ENCODE peak calls at places on chromosomes 2 and 18, in six cellular contexts. One of them, this sample, is unnamed.

GRCh38 chr18:13036622-13037320 is 45.6 kb downstream of the CEP192 start:
- DNase-seq in sigmoid colon: no peak
- DNase-seq in brain microvascular endothelial cell: no peak
- DNase-seq in GM23338: no peak
- DNase-seq in BJ: no peak
- DNase-seq in adrenal gland: no peak
- DNase-seq in this sample: no peak

GRCh38 chr18:73431620-73432019 is 563.8 kb upstream of the NETO1 start:
- DNase-seq in sigmoid colon: no peak
- DNase-seq in brain microvascular endothelial cell: no peak
- DNase-seq in GM23338: peak; percentile 66
- DNase-seq in BJ: no peak
- DNase-seq in adrenal gland: no peak
- DNase-seq in this sample: no peak

GRCh38 chr18:8165095-8165494 is 444.1 kb upstream of the RAB12 start:
- DNase-seq in sigmoid colon: no peak
- DNase-seq in brain microvascular endothelial cell: no peak
- DNase-seq in GM23338: no peak
- DNase-seq in BJ: no peak
- DNase-seq in adrenal gland: no peak
- DNase-seq in this sample: no peak

GRCh38 chr2:165081276-165081675 is 122.6 kb downstream of the SCN3A start:
- DNase-seq in sigmoid colon: no peak
- DNase-seq in brain microvascular endothelial cell: no peak
- DNase-seq in GM23338: no peak
- DNase-seq in BJ: no peak
- DNase-seq in adrenal gland: no peak
- DNase-seq in this sample: no peak

GRCh38 chr2:5984946-5985345 is 292.8 kb downstream of the SOX11 start:
- DNase-seq in sigmoid colon: no peak
- DNase-seq in brain microvascular endothelial cell: no peak
- DNase-seq in GM23338: no peak
- DNase-seq in BJ: no peak
- DNase-seq in adrenal gland: no peak
- DNase-seq in this sample: no peak

GRCh38 chr2:237195396-237196119 is 109.9 kb downstream of the COPS8 start:
- DNase-seq in sigmoid colon: peak; percentile 85
- DNase-seq in brain microvascular endothelial cell: no peak
- DNase-seq in GM23338: no peak
- DNase-seq in BJ: no peak
- DNase-seq in adrenal gland: no peak
- DNase-seq in this sample: no peak

GRCh38 chr2:98761267-98761781 is 30.4 kb upstream of the MGAT4A start:
- DNase-seq in sigmoid colon: no peak
- DNase-seq in brain microvascular endothelial cell: no peak
- DNase-seq in GM23338: peak; percentile 17
- DNase-seq in BJ: no peak
- DNase-seq in adrenal gland: no peak
- DNase-seq in this sample: no peak

GRCh38 chr18:9681217-9681616 is 26.9 kb upstream of the RAB31 start:
- DNase-seq in sigmoid colon: no peak
- DNase-seq in brain microvascular endothelial cell: no peak
- DNase-seq in GM23338: no peak
- DNase-seq in BJ: no peak
- DNase-seq in adrenal gland: no peak
- DNase-seq in this sample: no peak

GRCh38 chr2:3124921-3125760 is 252.5 kb downstream of the EIPR1 start:
- DNase-seq in sigmoid colon: no peak
- DNase-seq in brain microvascular endothelial cell: no peak
- DNase-seq in GM23338: no peak
- DNase-seq in BJ: no peak
- DNase-seq in adrenal gland: no peak
- DNase-seq in this sample: no peak

GRCh38 chr2:233433794-233434193 is 79.5 kb downstream of the DGKD start:
- DNase-seq in sigmoid colon: peak; percentile 9
- DNase-seq in brain microvascular endothelial cell: no peak
- DNase-seq in GM23338: no peak
- DNase-seq in BJ: no peak
- DNase-seq in adrenal gland: no peak
- DNase-seq in this sample: no peak

GRCh38 chr2:84078466-84078865 is 380.6 kb downstream of the SUCLG1 start:
- DNase-seq in sigmoid colon: no peak
- DNase-seq in brain microvascular endothelial cell: no peak
- DNase-seq in GM23338: no peak
- DNase-seq in BJ: no peak
- DNase-seq in adrenal gland: no peak
- DNase-seq in this sample: no peak

GRCh38 chr2:52178845-52179244 is 1146.9 kb upstream of the NRXN1 start:
- DNase-seq in sigmoid colon: no peak
- DNase-seq in brain microvascular endothelial cell: peak; percentile 5
- DNase-seq in GM23338: no peak
- DNase-seq in BJ: no peak
- DNase-seq in adrenal gland: no peak
- DNase-seq in this sample: no peak

GRCh38 chr2:191508738-191509137 is 169.2 kb upstream of the NABP1 start:
- DNase-seq in sigmoid colon: no peak
- DNase-seq in brain microvascular endothelial cell: no peak
- DNase-seq in GM23338: no peak
- DNase-seq in BJ: no peak
- DNase-seq in adrenal gland: no peak
- DNase-seq in this sample: no peak

GRCh38 chr2:150027164-150027563 is 439.6 kb upstream of the MMADHC start:
- DNase-seq in sigmoid colon: no peak
- DNase-seq in brain microvascular endothelial cell: no peak
- DNase-seq in GM23338: no peak
- DNase-seq in BJ: no peak
- DNase-seq in adrenal gland: no peak
- DNase-seq in this sample: no peak

GRCh38 chr2:165196411-165196810 is 7.4 kb downstream of the SCN3A start:
- DNase-seq in sigmoid colon: no peak
- DNase-seq in brain microvascular endothelial cell: no peak
- DNase-seq in GM23338: no peak
- DNase-seq in BJ: no peak
- DNase-seq in adrenal gland: no peak
- DNase-seq in this sample: no peak

GRCh38 chr2:224691563-224691962 is 24.6 kb downstream of the CCDC195 start:
- DNase-seq in sigmoid colon: no peak
- DNase-seq in brain microvascular endothelial cell: no peak
- DNase-seq in GM23338: no peak
- DNase-seq in BJ: no peak
- DNase-seq in adrenal gland: no peak
- DNase-seq in this sample: no peak

GRCh38 chr2:12412898-12413305 is 303.8 kb upstream of the TRIB2 start:
- DNase-seq in sigmoid colon: no peak
- DNase-seq in brain microvascular endothelial cell: peak; percentile 94
- DNase-seq in GM23338: no peak
- DNase-seq in BJ: no peak
- DNase-seq in adrenal gland: peak; percentile 7
- DNase-seq in this sample: no peak

GRCh38 chr2:232888839-232889529 is 18.9 kb downstream of the SNORC start:
- DNase-seq in sigmoid colon: no peak
- DNase-seq in brain microvascular endothelial cell: no peak
- DNase-seq in GM23338: no peak
- DNase-seq in BJ: no peak
- DNase-seq in adrenal gland: no peak
- DNase-seq in this sample: no peak

GRCh38 chr2:106147159-106147558 is 46.9 kb downstream of the UXS1 start:
- DNase-seq in sigmoid colon: no peak
- DNase-seq in brain microvascular endothelial cell: no peak
- DNase-seq in GM23338: no peak
- DNase-seq in BJ: peak; percentile 44
- DNase-seq in adrenal gland: no peak
- DNase-seq in this sample: peak; percentile 7

GRCh38 chr2:241038374-241039180 is 40.2 kb downstream of the SNED1 start:
- DNase-seq in sigmoid colon: peak; percentile 59
- DNase-seq in brain microvascular endothelial cell: no peak
- DNase-seq in GM23338: no peak
- DNase-seq in BJ: no peak
- DNase-seq in adrenal gland: no peak
- DNase-seq in this sample: no peak

DNA sequence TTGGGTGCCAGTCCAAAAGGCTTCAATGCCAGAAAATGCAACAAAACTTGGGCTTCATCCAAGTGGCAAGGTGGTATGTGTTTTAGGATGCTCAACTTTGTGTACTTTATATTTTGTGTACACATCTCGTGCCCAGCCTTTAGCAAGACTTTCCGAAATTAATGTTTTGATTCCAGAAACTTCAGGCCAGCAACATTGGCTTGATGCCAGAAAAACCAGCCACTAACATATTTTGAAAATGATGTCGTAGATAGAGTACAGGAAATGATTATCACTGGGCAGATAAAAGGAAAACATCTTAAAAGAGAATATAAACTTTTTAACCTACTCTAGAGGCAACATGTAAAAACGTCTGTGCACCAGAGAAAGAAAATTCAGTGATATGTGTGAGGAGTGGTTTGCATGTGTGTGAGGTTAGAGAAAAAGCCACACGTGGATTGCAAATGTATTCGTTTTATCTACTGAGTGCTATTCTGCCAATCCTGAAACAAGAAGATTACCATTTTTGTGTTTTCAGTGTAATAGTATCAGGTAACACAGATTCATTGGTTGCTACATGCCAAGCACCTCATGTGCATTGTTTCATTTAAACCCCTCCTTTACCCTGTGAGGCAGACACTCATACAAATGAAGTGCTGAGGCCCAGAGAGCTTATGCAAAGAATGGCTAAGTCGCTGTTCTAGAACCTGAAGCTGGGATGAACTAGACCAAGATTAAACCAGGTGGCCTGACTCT is 264.8 kb downstream of the C1D start:
- DNase-seq in sigmoid colon: no peak
- DNase-seq in brain microvascular endothelial cell: peak; percentile 72
- DNase-seq in GM23338: no peak
- DNase-seq in BJ: no peak
- DNase-seq in adrenal gland: peak; percentile 13
- DNase-seq in this sample: peak; percentile 18
- H3K4me3 ChIP-seq in sigmoid colon: no peak overlapping the region
- H3K4me3 ChIP-seq in brain microvascular endothelial cell: no peak overlapping the region
- H3K4me3 ChIP-seq in GM23338: no peak overlapping the region
- H3K4me3 ChIP-seq in BJ: no peak overlapping the region
- H3K4me3 ChIP-seq in adrenal gland: no peak overlapping the region
- H3K4me3 ChIP-seq in this sample: no peak overlapping the region

GRCh38 chr18:26562568-26562967 is 14.2 kb upstream of the KCTD1 start:
- DNase-seq in sigmoid colon: no peak
- DNase-seq in brain microvascular endothelial cell: no peak
- DNase-seq in GM23338: no peak
- DNase-seq in BJ: no peak
- DNase-seq in adrenal gland: no peak
- DNase-seq in this sample: no peak
- H3K27me3 ChIP-seq in sigmoid colon: no peaks in the 10 kb centered on the region
- H3K27me3 ChIP-seq in brain microvascular endothelial cell: no peaks in the 10 kb centered on the region
- H3K27me3 ChIP-seq in GM23338: peaks cover 18% of the 10 kb centered on the region
- H3K27me3 ChIP-seq in BJ: peaks cover 3% of the 10 kb centered on the region
- H3K27me3 ChIP-seq in adrenal gland: no peaks in the 10 kb centered on the region
- H3K27me3 ChIP-seq in this sample: peaks cover 4% of the 10 kb centered on the region

DNA sequence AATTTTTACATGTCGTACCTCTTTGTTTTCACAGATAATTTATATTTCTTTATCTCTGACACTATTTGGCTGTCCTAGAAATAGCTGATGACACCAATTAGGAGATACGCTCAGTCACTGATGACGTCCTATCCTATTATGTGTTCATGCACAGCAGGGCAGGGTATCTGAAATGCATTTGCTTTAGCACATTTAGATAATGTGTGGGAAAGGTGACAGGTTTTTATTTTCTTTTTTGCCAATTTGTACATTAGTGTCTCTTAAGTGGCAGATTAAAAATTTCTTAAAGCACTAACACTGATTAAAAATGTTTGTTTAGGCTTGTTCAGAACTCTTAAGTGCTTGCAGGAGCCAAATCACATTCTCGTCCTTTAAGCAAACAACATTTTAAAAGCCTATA is 39.7 kb downstream of the CDC42EP3 start:
- DNase-seq in sigmoid colon: no peak
- DNase-seq in brain microvascular endothelial cell: no peak
- DNase-seq in GM23338: no peak
- DNase-seq in BJ: no peak
- DNase-seq in adrenal gland: no peak
- DNase-seq in this sample: no peak
- TF ChIP-seq CTCF in sigmoid colon: no peak
- TF ChIP-seq CTCF in brain microvascular endothelial cell: no peak
- TF ChIP-seq CTCF in GM23338: no peak
- TF ChIP-seq CTCF in BJ: no peak
- TF ChIP-seq CTCF in adrenal gland: no peak
- TF ChIP-seq CTCF in this sample: no peak

GRCh38 chr2:39851251-39851650 is 72.2 kb upstream of the THUMPD2 start:
- DNase-seq in sigmoid colon: no peak
- DNase-seq in brain microvascular endothelial cell: no peak
- DNase-seq in GM23338: no peak
- DNase-seq in BJ: no peak
- DNase-seq in adrenal gland: no peak
- DNase-seq in this sample: no peak
- H3K4me3 ChIP-seq in sigmoid colon: no peak overlapping the region
- H3K4me3 ChIP-seq in brain microvascular endothelial cell: no peak overlapping the region
- H3K4me3 ChIP-seq in GM23338: no peak overlapping the region
- H3K4me3 ChIP-seq in BJ: no peak overlapping the region
- H3K4me3 ChIP-seq in adrenal gland: no peak overlapping the region
- H3K4me3 ChIP-seq in this sample: no peak overlapping the region